ENCODE peak calls at places on chromosomes 12 and 14, in four cellular contexts. D, K, A and S are unnamed samples.

GRCh38 chr12:75635606-75636444 is 124.4 kb upstream of the KRR1 start:
- DNase-seq in D (peak; percentile 43), K (no peak), A (no peak), S (no peak)

GRCh38 chr14:91889477-91890211 is 22.3 kb upstream of the TC2N start:
- DNase-seq in D (no peak), K (no peak), A (no peak), S (no peak)

GRCh38 chr12:28191018-28191595 is 851 bp downstream of the CCDC91 start:
- DNase-seq in K (peak; percentile 14), D (no peak), A (no peak), S (no peak)

GRCh38 chr12:16658699-16659098 is 52.7 kb upstream of the LMO3 start:
- DNase-seq in A (no peak), D (no peak), K (no peak), S (no peak)

GRCh38 chr14:49160983-49161382 is 425.2 kb downstream of the RPS29 start:
- DNase-seq in K (no peak), D (no peak), A (no peak), S (no peak)

GRCh38 chr14:33432407-33433023 is 493.8 kb downstream of the NPAS3 start:
- DNase-seq in D (peak; percentile 30), K (no peak), A (no peak), S (no peak)

GRCh38 chr12:120474092-120474960 is 4.8 kb upstream of the SRSF9 start:
- DNase-seq in D (peak; percentile 56), K (no peak), A (no peak), S (no peak)

GRCh38 chr14:50762001-50762930 is 68.7 kb downstream of the NIN start:
- DNase-seq in A (no peak), D (no peak), K (no peak), S (no peak)

GRCh38 chr14:55514819-55515470 is 65.1 kb upstream of the KTN1 start:
- DNase-seq in K (no peak), D (no peak), A (no peak), S (no peak)

GRCh38 chr12:92186038-92186470 is 40.4 kb upstream of the BTG1 start:
- DNase-seq in K (no peak), D (no peak), A (no peak), S (no peak)

GRCh38 chr14:81416981-81417380 is 16.9 kb upstream of the STON2 start:
- DNase-seq in K (no peak), A (no peak), D (no peak), S (no peak)

GRCh38 chr12:114918535-114919233 is 234.7 kb upstream of the TBX3 start:
- DNase-seq in D (peak; percentile 68), A (no peak), K (no peak), S (no peak)

GRCh38 chr12:50070314-50071060 is 13.1 kb downstream of the ASIC1 start:
- DNase-seq in K (peak; percentile 56), D (peak; percentile 90), A (peak; percentile 75), S (peak; percentile 89)

GRCh38 chr14:78848234-78848820 is 678.2 kb downstream of the NRXN3 start:
- DNase-seq in D (peak; percentile 74), A (no peak), K (no peak), S (no peak)

GRCh38 chr12:100716658-100716948 is 78.0 kb upstream of the ANO4 start:
- DNase-seq in K (no peak), D (peak; percentile 18), A (no peak), S (no peak)

GRCh38 chr12:45557020-45557419 is 172.5 kb upstream of the ARID2 start:
- DNase-seq in A (no peak), K (no peak), D (no peak), S (no peak)

GRCh38 chr12:108955225-108955835 is 65.5 kb downstream of the SVOP start:
- DNase-seq in D (peak; percentile 26), A (peak; percentile 47), K (no peak), S (no peak)

GRCh38 chr12:5593998-5594397 is 162.1 kb downstream of the NTF3 start:
- DNase-seq in K (no peak), D (no peak), A (no peak), S (no peak)
- TF ChIP-seq CTCF in K (no peak), D (no peak), A (no peak), S (no peak)

GRCh38 chr12:13811061-13811460 is 170.3 kb downstream of the GRIN2B start:
- DNase-seq in A (no peak), D (no peak), K (no peak), S (no peak)
- TF ChIP-seq CTCF in A (no peak), D (no peak), K (no peak), S (no peak)

GRCh38 chr12:77049767-77050353 is 15.5 kb downstream of the E2F7 start:
- DNase-seq in K (no peak), A (no peak), D (peak; percentile 82), S (no peak)
- TF ChIP-seq CTCF in K (peak; percentile 86), A (peak; percentile 82), D (peak; percentile 76), S (peak; percentile 72)

DNA sequence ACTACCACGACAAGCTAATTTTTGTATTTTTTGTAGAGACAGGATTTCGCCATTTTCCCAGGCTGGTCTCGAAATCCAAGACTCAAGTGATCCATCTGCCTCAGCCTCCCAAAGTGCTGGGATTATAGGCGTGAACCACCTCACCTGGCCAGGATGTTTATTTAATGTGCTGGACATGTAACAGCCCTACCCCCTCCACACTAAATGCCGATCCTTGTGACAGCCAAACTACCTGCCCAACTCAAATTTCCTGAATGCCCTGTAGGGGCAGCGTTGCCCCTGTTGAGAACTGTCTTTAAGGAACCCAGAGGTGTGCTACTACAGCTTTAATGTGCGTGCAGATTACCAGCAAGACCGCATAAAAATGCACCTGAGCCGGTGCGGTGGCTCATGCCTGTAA is 48.1 kb downstream of the KCNK13 start:
- DNase-seq in K (no peak), D (no peak), A (no peak), S (no peak)
- TF ChIP-seq CTCF in K (no peak), D (peak; percentile 28), A (peak; percentile 21), S (no peak)

GRCh38 chr12:102976609-102977280 is 19.3 kb downstream of the ASCL1 start:
- DNase-seq in A (no peak), D (no peak), K (no peak), S (no peak)
- TF ChIP-seq CTCF in A (no peak), D (no peak), K (no peak), S (no peak)